ENCODE peak calls at places on chromosomes 5 and 9, in five cellular contexts. X is HCT116, N is GM12878, D is K562, T is HepG2. O is an unnamed sample.
A peak's percentile ranks its signal among the peaks of the same experiment; 100 is the strongest.

GRCh38 chr9:20604561-20604960 is 17.7 kb downstream of the MLLT3 start:
- DNase-seq in N (no peak), X (no peak), D (no peak), T (no peak), O (no peak)

GRCh38 chr9:93290495-93291434 is 106.8 kb downstream of the WNK2 start:
- DNase-seq in D (peak; percentile 9), X (no peak), T (no peak), N (no peak), O (no peak)

GRCh38 chr5:170297589-170298462 is at the start of gene LCP2:
- DNase-seq in T (no peak), N (no peak), D (no peak), X (no peak), O (no peak)

GRCh38 chr5:10724799-10725507 is 36.1 kb downstream of the DAP start:
- DNase-seq in X (peak; percentile 75), N (no peak), D (peak; percentile 86), T (peak; percentile 76), O (no peak)

GRCh38 chr5:143196601-143197259 is 206.8 kb downstream of the NR3C1 start:
- DNase-seq in D (no peak), X (no peak), N (no peak), T (peak; percentile 23), O (no peak)

GRCh38 chr5:172493906-172494305 is 39.6 kb upstream of the SH3PXD2B start:
- DNase-seq in D (no peak), N (no peak), X (no peak), T (no peak), O (no peak)

GRCh38 chr9:2281031-2281802 is 266.1 kb downstream of the SMARCA2 start:
- DNase-seq in D (no peak), N (no peak), T (no peak), X (no peak), O (peak; percentile 81)

GRCh38 chr9:89592963-89593775 is 11.6 kb upstream of the GADD45G start:
- DNase-seq in X (no peak), D (no peak), T (peak; percentile 66), N (no peak), O (peak; percentile 72)

DNA sequence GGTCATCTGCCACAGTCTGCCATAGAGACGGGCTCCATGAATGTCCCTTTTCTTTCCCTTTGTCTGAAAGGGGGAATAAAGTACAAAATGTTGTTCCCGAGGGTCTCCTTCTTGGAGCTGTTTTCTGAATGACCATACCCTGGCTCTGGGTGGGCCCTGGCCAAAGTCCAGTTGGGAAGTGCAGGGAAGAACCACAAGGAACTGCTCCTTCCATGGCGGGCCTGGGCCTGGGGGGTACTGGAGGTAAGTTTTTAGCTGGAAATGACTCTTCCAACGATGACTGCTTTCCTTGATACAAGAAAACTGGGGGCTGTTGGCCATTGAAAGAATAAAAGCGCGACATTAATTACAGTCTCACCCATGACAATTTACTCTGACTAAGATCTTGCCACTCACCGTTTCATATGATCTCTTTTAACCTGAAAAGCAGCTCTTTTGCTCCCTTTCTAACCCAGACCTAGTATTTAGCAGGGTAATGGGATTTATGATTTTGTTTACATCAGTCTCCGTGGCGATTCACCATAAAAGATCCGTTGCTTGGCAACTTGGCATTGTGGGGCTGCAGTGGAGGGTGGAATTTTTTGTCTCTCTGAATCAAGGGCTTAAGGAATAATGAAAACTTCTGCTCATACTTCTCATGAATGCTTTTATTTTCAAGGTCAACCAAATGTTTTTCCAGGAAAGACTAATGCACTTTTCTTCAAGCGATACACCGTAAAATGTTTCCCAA is 89.2 kb upstream of the PTCH1 start:
- DNase-seq in D (no peak), N (no peak), T (no peak), X (no peak), O (no peak)
- TF ChIP-seq RAD21 in D (no peak), N (no peak), T (no peak), X (no peak), O (no peak)

DNA sequence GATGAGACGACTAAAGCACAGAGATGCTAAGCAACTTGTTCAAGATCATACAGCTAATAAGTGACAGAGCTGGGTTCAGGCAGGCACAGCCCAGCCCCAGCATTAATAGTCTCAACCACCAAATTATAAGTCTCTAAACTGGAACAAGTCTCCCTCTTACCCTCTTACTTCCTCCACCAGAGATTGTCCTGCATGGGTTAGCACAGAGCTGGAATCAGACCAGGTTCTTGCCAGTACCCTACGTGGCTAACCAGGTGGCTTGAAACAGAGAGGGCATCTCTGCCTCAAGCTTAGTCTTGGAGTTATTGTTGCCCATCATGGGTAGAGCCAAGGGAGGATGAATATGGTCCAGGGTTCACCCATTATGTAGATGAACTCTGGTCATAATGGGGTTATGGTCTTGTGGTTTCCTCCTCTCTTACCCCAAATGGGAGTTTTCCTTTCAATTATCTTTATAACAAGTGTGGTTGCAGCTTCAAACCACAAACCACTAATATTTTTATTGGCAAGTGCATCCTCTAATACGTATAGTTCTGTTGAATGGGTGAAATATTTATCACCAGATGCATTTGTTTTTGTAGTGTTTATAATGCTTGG is 8.3 kb upstream of the XPA start:
- DNase-seq in D (no peak), N (no peak), X (no peak), T (no peak), O (no peak)
- TF ChIP-seq MAX in D (no peak), N (no peak), X (no peak), T (no peak), O (no peak)

GRCh38 chr9:127803507-127804352 is 1.0 kb downstream of the FPGS start:
- DNase-seq in X (no peak), D (no peak), T (no peak), N (no peak), O (no peak)
- TF ChIP-seq SRF in X (no peak), D (no peak), T (no peak), N (no peak), O (no peak)

GRCh38 chr9:119986205-119986604 is 593.8 kb downstream of the CDK5RAP2 start:
- DNase-seq in T (no peak), N (no peak), D (no peak), X (no peak), O (no peak)
- TF ChIP-seq RAD21 in T (no peak), N (no peak), D (no peak), X (no peak), O (no peak)

DNA sequence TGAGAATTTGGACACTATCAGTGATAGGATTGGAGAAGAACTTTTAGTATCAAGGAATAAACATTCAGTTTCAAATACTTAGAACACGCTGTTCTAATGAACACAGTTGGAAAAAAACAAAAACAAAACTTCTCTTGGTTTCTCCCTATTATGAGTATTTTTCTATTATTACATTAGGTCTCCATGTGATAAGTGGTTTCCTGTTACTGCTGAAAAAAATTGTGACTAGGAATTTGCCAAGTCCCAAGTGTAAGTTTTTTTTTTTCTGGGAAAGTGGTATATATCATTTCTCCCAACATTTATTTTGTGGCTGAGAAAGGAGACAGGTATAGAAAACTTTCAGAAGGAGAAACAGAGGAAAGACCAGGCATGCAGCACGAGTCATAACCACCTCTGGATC is 41.1 kb downstream of the PCSK1 start:
- DNase-seq in T (no peak), X (no peak), N (no peak), D (no peak), O (no peak)
- TF ChIP-seq MAX in T (no peak), X (no peak), N (no peak), D (no peak), O (no peak)

O was measured in H1.